ENCODE peak calls at places on chromosomes 16 and 17, in five cellular contexts. V is Panc1, Z is HEK293T, R is HTR-8/SVneo, N is left ventricle myocardium inferior. K is an unnamed sample.

GRCh38 chr17:61490540-61490975 is 38.3 kb downstream of the TBX4 start:
- DNase-seq in R (peak; percentile 86), Z (no peak), V (no peak), N (no peak), K (no peak)

GRCh38 chr16:84663433-84664101 is 15.3 kb downstream of the KLHL36 start:
- DNase-seq in Z (no peak), V (no peak), N (no peak), R (no peak), K (no peak)

GRCh38 chr16:49556252-49557069 is 182.9 kb downstream of the C16orf78 start:
- DNase-seq in V (no peak), N (no peak), R (no peak), Z (peak; percentile 59), K (no peak)

GRCh38 chr16:67481561-67482259 is 753 bp upstream of the ATP6V0D1 start:
- DNase-seq in N (peak; percentile 48), V (no peak), Z (no peak), R (no peak), K (no peak)

GRCh38 chr16:85112364-85112763 is at the start of gene CIBAR2:
- DNase-seq in R (no peak), V (no peak), Z (no peak), N (no peak), K (no peak)

GRCh38 chr16:54080524-54081008 is 206.0 kb downstream of the IRX3 start:
- DNase-seq in Z (no peak), V (peak; percentile 86), N (no peak), R (peak; percentile 19), K (no peak)

GRCh38 chr17:29180051-29180787 is at the start of gene MYO18A:
- DNase-seq in V (no peak), N (peak; percentile 80), Z (peak; percentile 82), R (peak; percentile 88), K (no peak)

GRCh38 chr17:50889528-50890118 is 23.5 kb upstream of the TOB1 start:
- DNase-seq in R (no peak), N (no peak), Z (no peak), V (no peak), K (no peak)

GRCh38 chr17:69417545-69418483 is 3.3 kb downstream of the MAP2K6 start:
- DNase-seq in R (no peak), N (no peak), Z (peak; percentile 19), V (no peak), K (no peak)

GRCh38 chr17:55969577-55969976 is 183.7 kb upstream of the ANKFN1 start:
- DNase-seq in R (no peak), V (no peak), N (no peak), Z (no peak), K (no peak)

GRCh38 chr16:64910351-64910750 is 211.5 kb downstream of the CDH11 start:
- DNase-seq in N (peak; percentile 57), V (no peak), R (no peak), Z (no peak), K (peak; percentile 61)

GRCh38 chr16:6189216-6189615 is 1091.6 kb upstream of the EEF2KMT start:
- DNase-seq in N (no peak), Z (no peak), V (no peak), R (no peak), K (no peak)

GRCh38 chr16:23516366-23517137 is 6.3 kb upstream of the GGA2 start:
- DNase-seq in Z (no peak), R (no peak), N (no peak), V (no peak), K (no peak)

GRCh38 chr17:8153550-8153956 is 1.3 kb upstream of the PER1 start:
- DNase-seq in R (no peak), V (no peak), Z (no peak), N (peak; percentile 73), K (no peak)

GRCh38 chr16:88451586-88452484 is 1.2 kb upstream of the ZFPM1 start:
- DNase-seq in N (no peak), R (no peak), Z (no peak), V (no peak), K (no peak)

GRCh38 chr16:8402981-8403853 is 187.1 kb downstream of the TMEM114 start:
- DNase-seq in Z (no peak), N (no peak), R (no peak), V (no peak), K (no peak)

GRCh38 chr16:85631802-85632393 is 18.8 kb downstream of the GSE1 start:
- DNase-seq in V (no peak), R (no peak), N (no peak), Z (no peak), K (no peak)

GRCh38 chr17:82291582-82292250 is 18.2 kb upstream of the CSNK1D start:
- DNase-seq in Z (no peak), V (no peak), R (no peak), N (no peak), K (no peak)

GRCh38 chr16:84907575-84907974 is 87.8 kb downstream of the CRISPLD2 start:
- DNase-seq in Z (no peak), V (no peak), N (no peak), R (no peak), K (no peak)

GRCh38 chr17:14134456-14134855 is 65.2 kb downstream of the COX10 start:
- DNase-seq in R (no peak), V (no peak), Z (no peak), N (no peak), K (no peak)

GRCh38 chr17:36545465-36546417 is 1.0 kb downstream of the GGNBP2 start:
- DNase-seq in Z (peak; percentile 84), V (peak; percentile 43), R (peak; percentile 96), N (peak; percentile 96), K (peak; percentile 77)

GRCh38 chr16:86078121-86078600 is 179.2 kb downstream of the IRF8 start:
- DNase-seq in N (no peak), R (no peak), V (no peak), Z (no peak), K (no peak)

GRCh38 chr17:19248149-19248922 is 11.2 kb downstream of the EPN2 start:
- DNase-seq in R (no peak), N (no peak), Z (no peak), V (no peak), K (no peak)

GRCh38 chr17:45036696-45037095 is 14.7 kb downstream of the DCAKD start:
- DNase-seq in N (no peak), Z (no peak), R (no peak), V (no peak), K (no peak)

GRCh38 chr16:67530013-67530939 is 1.6 kb downstream of the RIPOR1 start:
- DNase-seq in Z (no peak), V (no peak), N (peak; percentile 82), R (peak; percentile 77), K (no peak)

GRCh38 chr16:86959729-86960128 is 357.5 kb downstream of the C16orf95 start:
- DNase-seq in N (no peak), V (no peak), R (no peak), Z (no peak), K (no peak)

GRCh38 chr16:66619534-66620418 is 15.3 kb downstream of the CMTM3 start:
- DNase-seq in V (no peak), N (no peak), Z (no peak), R (peak; percentile 22), K (peak; percentile 44)

GRCh38 chr16:66601471-66601870 is 3.0 kb upstream of the CMTM3 start:
- DNase-seq in Z (no peak), R (no peak), V (no peak), N (no peak), K (no peak)

GRCh38 chr16:67237396-67238277 is 9.6 kb downstream of the FHOD1 start:
- DNase-seq in Z (no peak), V (no peak), R (no peak), N (no peak), K (no peak)

GRCh38 chr16:4231367-4231766 is 10.5 kb downstream of the SRL start:
- DNase-seq in R (no peak), N (no peak), Z (no peak), V (no peak), K (no peak)

GRCh38 chr17:49557204-49558024 is 18.3 kb upstream of the NXPH3 start:
- DNase-seq in N (no peak), Z (peak; percentile 74), V (no peak), R (peak; percentile 74), K (no peak)

GRCh38 chr17:72826602-72827001 is 265.9 kb downstream of the SLC39A11 start:
- DNase-seq in N (no peak), R (peak; percentile 37), Z (no peak), V (no peak), K (no peak)

GRCh38 chr16:1859650-1860049 is 12.3 kb downstream of the MEIOB start:
- DNase-seq in R (no peak), Z (no peak), N (no peak), V (no peak), K (no peak)

GRCh38 chr17:76239538-76240274 is 587 bp downstream of the RNF157 start:
- DNase-seq in N (no peak), V (no peak), R (no peak), Z (no peak), K (no peak)

K was measured in SK-N-MC.